ENCODE peak calls at places on chromosomes 4 and X, in nine cellular contexts. One of them, this sample, is unnamed.
A peak's percentile ranks its signal among the peaks of the same experiment; 100 is the strongest.

GRCh38 chr4:1718095-1718850 is 2.9 kb downstream of the TMEM129 start:
- DNase-seq in HFFc6: no peak
- DNase-seq in MCF 10A: no peak
- DNase-seq in H9: peak; percentile 22
- DNase-seq in astrocyte of the spinal cord: no peak
- DNase-seq in GM12864: no peak
- DNase-seq in GM06990: no peak
- DNase-seq in cardiac fibroblast: no peak
- DNase-seq in cardiac muscle cell: no peak
- DNase-seq in this sample: no peak

GRCh38 chrX:19687395-19687794 is 172.1 kb upstream of the MAP3K15 start:
- DNase-seq in HFFc6: no peak
- DNase-seq in MCF 10A: no peak
- DNase-seq in H9: no peak
- DNase-seq in astrocyte of the spinal cord: no peak
- DNase-seq in GM12864: no peak
- DNase-seq in GM06990: no peak
- DNase-seq in cardiac fibroblast: no peak
- DNase-seq in cardiac muscle cell: no peak
- DNase-seq in this sample: no peak

GRCh38 chr4:54745031-54745770 is 87.4 kb downstream of the KIT start:
- DNase-seq in HFFc6: no peak
- DNase-seq in MCF 10A: peak; percentile 5
- DNase-seq in H9: no peak
- DNase-seq in astrocyte of the spinal cord: peak; percentile 12
- DNase-seq in GM12864: no peak
- DNase-seq in GM06990: no peak
- DNase-seq in cardiac fibroblast: no peak
- DNase-seq in cardiac muscle cell: no peak
- DNase-seq in this sample: no peak

GRCh38 chrX:68072016-68072415 is 361.3 kb downstream of the OPHN1 start:
- DNase-seq in HFFc6: peak; percentile 1
- DNase-seq in MCF 10A: peak; percentile 37
- DNase-seq in H9: no peak
- DNase-seq in astrocyte of the spinal cord: peak; percentile 13
- DNase-seq in GM12864: no peak
- DNase-seq in GM06990: no peak
- DNase-seq in cardiac fibroblast: no peak
- DNase-seq in cardiac muscle cell: peak; percentile 0
- DNase-seq in this sample: no peak

GRCh38 chr4:88792268-88792781 is 94.7 kb upstream of the NAP1L5 start:
- DNase-seq in HFFc6: peak; percentile 83
- DNase-seq in MCF 10A: peak; percentile 77
- DNase-seq in H9: no peak
- DNase-seq in astrocyte of the spinal cord: peak; percentile 79
- DNase-seq in GM12864: no peak
- DNase-seq in GM06990: peak; percentile 15
- DNase-seq in cardiac fibroblast: peak; percentile 76
- DNase-seq in cardiac muscle cell: peak; percentile 88
- DNase-seq in this sample: no peak

GRCh38 chr4:87973283-87974169 is 2.0 kb upstream of the SPP1 start:
- DNase-seq in HFFc6: peak; percentile 94
- DNase-seq in MCF 10A: peak; percentile 70
- DNase-seq in H9: peak; percentile 58
- DNase-seq in astrocyte of the spinal cord: peak; percentile 89
- DNase-seq in GM12864: no peak
- DNase-seq in GM06990: no peak
- DNase-seq in cardiac fibroblast: peak; percentile 65
- DNase-seq in cardiac muscle cell: peak; percentile 65
- DNase-seq in this sample: peak; percentile 56

GRCh38 chr4:184444953-184445309 is 29.4 kb downstream of the IRF2 start:
- DNase-seq in HFFc6: no peak
- DNase-seq in MCF 10A: no peak
- DNase-seq in H9: no peak
- DNase-seq in astrocyte of the spinal cord: no peak
- DNase-seq in GM12864: no peak
- DNase-seq in GM06990: peak; percentile 49
- DNase-seq in cardiac fibroblast: no peak
- DNase-seq in cardiac muscle cell: no peak
- DNase-seq in this sample: no peak

GRCh38 chr4:152115121-152115520 is 354.3 kb upstream of the GATB start:
- DNase-seq in HFFc6: no peak
- DNase-seq in MCF 10A: no peak
- DNase-seq in H9: no peak
- DNase-seq in astrocyte of the spinal cord: no peak
- DNase-seq in GM12864: no peak
- DNase-seq in GM06990: no peak
- DNase-seq in cardiac fibroblast: no peak
- DNase-seq in cardiac muscle cell: no peak
- DNase-seq in this sample: no peak

GRCh38 chrX:102835504-102836146 is 101.4 kb upstream of the RAB40AL start:
- DNase-seq in HFFc6: peak; percentile 16
- DNase-seq in MCF 10A: peak; percentile 32
- DNase-seq in H9: peak; percentile 37
- DNase-seq in astrocyte of the spinal cord: peak; percentile 46
- DNase-seq in GM12864: no peak
- DNase-seq in GM06990: no peak
- DNase-seq in cardiac fibroblast: peak; percentile 57
- DNase-seq in cardiac muscle cell: peak; percentile 51
- DNase-seq in this sample: peak; percentile 13

GRCh38 chr4:139603576-139604387 is 47.8 kb upstream of the SETD7 start:
- DNase-seq in HFFc6: peak; percentile 58
- DNase-seq in MCF 10A: peak; percentile 80
- DNase-seq in H9: no peak
- DNase-seq in astrocyte of the spinal cord: peak; percentile 60
- DNase-seq in GM12864: peak; percentile 10
- DNase-seq in GM06990: no peak
- DNase-seq in cardiac fibroblast: peak; percentile 74
- DNase-seq in cardiac muscle cell: peak; percentile 74
- DNase-seq in this sample: peak; percentile 66

GRCh38 chrX:115968436-115969252 is 201.9 kb upstream of the AGTR2 start:
- DNase-seq in HFFc6: no peak
- DNase-seq in MCF 10A: peak; percentile 59
- DNase-seq in H9: peak; percentile 97
- DNase-seq in astrocyte of the spinal cord: peak; percentile 8
- DNase-seq in GM12864: peak; percentile 31
- DNase-seq in GM06990: peak; percentile 75
- DNase-seq in cardiac fibroblast: peak; percentile 76
- DNase-seq in cardiac muscle cell: peak; percentile 72
- DNase-seq in this sample: peak; percentile 46

GRCh38 chr4:89878611-89879010 is 16.0 kb upstream of the MMRN1 start:
- DNase-seq in HFFc6: no peak
- DNase-seq in MCF 10A: peak; percentile 17
- DNase-seq in H9: no peak
- DNase-seq in astrocyte of the spinal cord: no peak
- DNase-seq in GM12864: no peak
- DNase-seq in GM06990: no peak
- DNase-seq in cardiac fibroblast: no peak
- DNase-seq in cardiac muscle cell: peak; percentile 18
- DNase-seq in this sample: no peak

GRCh38 chrX:130770615-130771014 is 132.4 kb downstream of the ENOX2 start:
- DNase-seq in HFFc6: peak; percentile 78
- DNase-seq in MCF 10A: peak; percentile 64
- DNase-seq in H9: no peak
- DNase-seq in astrocyte of the spinal cord: peak; percentile 77
- DNase-seq in GM12864: no peak
- DNase-seq in GM06990: no peak
- DNase-seq in cardiac fibroblast: peak; percentile 78
- DNase-seq in cardiac muscle cell: peak; percentile 75
- DNase-seq in this sample: no peak

GRCh38 chr4:112082954-112083586 is 62.2 kb upstream of the FAM241A start:
- DNase-seq in HFFc6: peak; percentile 72
- DNase-seq in MCF 10A: peak; percentile 96
- DNase-seq in H9: no peak
- DNase-seq in astrocyte of the spinal cord: peak; percentile 75
- DNase-seq in GM12864: no peak
- DNase-seq in GM06990: no peak
- DNase-seq in cardiac fibroblast: peak; percentile 73
- DNase-seq in cardiac muscle cell: peak; percentile 64
- DNase-seq in this sample: no peak

GRCh38 chrX:40314070-40314469 is 216.3 kb upstream of the BCOR start:
- DNase-seq in HFFc6: no peak
- DNase-seq in MCF 10A: no peak
- DNase-seq in H9: peak; percentile 71
- DNase-seq in astrocyte of the spinal cord: no peak
- DNase-seq in GM12864: no peak
- DNase-seq in GM06990: no peak
- DNase-seq in cardiac fibroblast: no peak
- DNase-seq in cardiac muscle cell: peak; percentile 3
- DNase-seq in this sample: no peak

GRCh38 chrX:12702509-12703091 is 88.6 kb upstream of the PRPS2 start:
- DNase-seq in HFFc6: no peak
- DNase-seq in MCF 10A: peak; percentile 39
- DNase-seq in H9: no peak
- DNase-seq in astrocyte of the spinal cord: no peak
- DNase-seq in GM12864: no peak
- DNase-seq in GM06990: no peak
- DNase-seq in cardiac fibroblast: no peak
- DNase-seq in cardiac muscle cell: peak; percentile 14
- DNase-seq in this sample: peak; percentile 40

GRCh38 chr4:121707344-121707743 is 10.6 kb upstream of the ANXA5 start:
- DNase-seq in HFFc6: no peak
- DNase-seq in MCF 10A: no peak
- DNase-seq in H9: no peak
- DNase-seq in astrocyte of the spinal cord: no peak
- DNase-seq in GM12864: no peak
- DNase-seq in GM06990: no peak
- DNase-seq in cardiac fibroblast: no peak
- DNase-seq in cardiac muscle cell: no peak
- DNase-seq in this sample: no peak

DNA sequence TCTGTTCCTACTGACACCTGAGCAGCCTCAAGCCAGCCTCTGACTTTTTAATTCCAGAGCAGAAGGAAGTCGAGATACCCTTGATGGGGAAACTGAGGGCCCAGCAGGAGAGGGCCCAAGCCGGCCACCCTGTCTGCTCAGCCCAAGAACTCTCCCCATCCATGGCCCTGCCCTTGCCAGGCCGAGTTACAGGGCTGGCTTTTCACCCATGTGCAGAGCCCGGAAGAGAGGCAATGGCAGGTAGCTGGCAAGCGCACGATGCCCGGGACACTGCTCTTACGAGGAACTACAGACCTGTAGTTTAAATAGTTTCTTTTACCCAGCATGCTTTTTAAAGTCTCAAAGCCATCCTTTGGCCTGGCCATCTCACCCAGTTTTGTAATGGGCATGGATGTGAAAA is 79.9 kb downstream of the MTMR1 start:
- DNase-seq in HFFc6: no peak
- DNase-seq in MCF 10A: no peak
- DNase-seq in H9: no peak
- DNase-seq in astrocyte of the spinal cord: no peak
- DNase-seq in GM12864: no peak
- DNase-seq in GM06990: no peak
- DNase-seq in cardiac fibroblast: no peak
- DNase-seq in cardiac muscle cell: no peak
- DNase-seq in this sample: no peak
- TF ChIP-seq CTCF in HFFc6: no peak
- TF ChIP-seq CTCF in MCF 10A: no peak
- TF ChIP-seq CTCF in H9: no peak
- TF ChIP-seq CTCF in astrocyte of the spinal cord: no peak
- TF ChIP-seq CTCF in GM12864: no peak
- TF ChIP-seq CTCF in GM06990: no peak
- TF ChIP-seq CTCF in cardiac fibroblast: no peak
- TF ChIP-seq CTCF in cardiac muscle cell: no peak
- TF ChIP-seq CTCF in this sample: no peak

DNA sequence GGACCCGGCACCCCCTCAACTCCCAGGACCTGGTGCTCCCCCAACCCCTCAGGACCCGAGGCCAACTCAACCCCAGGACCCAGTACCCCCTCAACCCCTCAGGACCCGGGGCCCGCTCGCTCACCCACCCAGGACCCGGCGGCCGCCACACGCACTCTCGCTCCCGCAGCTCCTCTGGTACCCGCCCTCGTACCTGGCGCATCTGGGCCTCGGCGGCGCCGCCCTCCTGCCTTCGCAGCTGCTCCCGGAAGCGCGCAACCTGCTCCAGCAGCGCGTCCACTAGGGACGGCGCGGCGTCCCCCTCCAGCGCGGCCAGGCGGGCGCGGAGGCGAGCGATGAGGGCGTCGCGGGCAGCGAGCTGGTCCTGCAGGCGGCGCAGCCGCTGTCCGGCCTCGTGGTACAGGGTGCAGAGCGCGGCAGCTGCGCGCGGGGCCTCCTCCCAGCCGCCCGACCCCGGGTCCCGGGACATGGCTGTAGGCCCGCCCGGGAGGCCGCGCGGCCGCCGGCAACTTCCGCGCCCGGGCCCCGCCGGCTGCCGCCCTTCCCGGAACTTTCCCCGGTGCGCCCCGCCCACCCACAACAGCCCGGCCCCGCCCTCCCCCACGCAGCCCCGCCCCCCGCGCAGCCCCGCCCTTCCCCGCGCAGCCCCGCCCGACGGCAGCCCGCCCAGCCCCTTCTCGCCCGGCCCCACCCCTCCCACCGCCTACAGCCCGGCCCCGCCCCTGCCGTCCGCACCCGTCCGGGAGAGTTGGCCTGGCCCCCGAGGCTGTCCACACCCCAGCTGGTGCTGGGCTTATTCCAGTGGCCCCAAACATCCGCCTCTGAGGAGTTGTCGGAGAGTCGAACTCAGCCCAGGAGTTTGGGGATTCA is at the start of gene TNIP2:
- DNase-seq in HFFc6: peak; percentile 64
- DNase-seq in MCF 10A: peak; percentile 80
- DNase-seq in H9: peak; percentile 87
- DNase-seq in astrocyte of the spinal cord: peak; percentile 67
- DNase-seq in GM12864: peak; percentile 26
- DNase-seq in GM06990: peak; percentile 83
- DNase-seq in cardiac fibroblast: peak; percentile 92
- DNase-seq in cardiac muscle cell: peak; percentile 91
- DNase-seq in this sample: peak; percentile 74
- TF ChIP-seq CTCF in HFFc6: peak; percentile 67
- TF ChIP-seq CTCF in MCF 10A: no peak
- TF ChIP-seq CTCF in H9: peak; percentile 45
- TF ChIP-seq CTCF in astrocyte of the spinal cord: no peak
- TF ChIP-seq CTCF in GM12864: peak; percentile 15
- TF ChIP-seq CTCF in GM06990: no peak
- TF ChIP-seq CTCF in cardiac fibroblast: peak; percentile 13
- TF ChIP-seq CTCF in cardiac muscle cell: peak; percentile 26
- TF ChIP-seq CTCF in this sample: no peak

DNA sequence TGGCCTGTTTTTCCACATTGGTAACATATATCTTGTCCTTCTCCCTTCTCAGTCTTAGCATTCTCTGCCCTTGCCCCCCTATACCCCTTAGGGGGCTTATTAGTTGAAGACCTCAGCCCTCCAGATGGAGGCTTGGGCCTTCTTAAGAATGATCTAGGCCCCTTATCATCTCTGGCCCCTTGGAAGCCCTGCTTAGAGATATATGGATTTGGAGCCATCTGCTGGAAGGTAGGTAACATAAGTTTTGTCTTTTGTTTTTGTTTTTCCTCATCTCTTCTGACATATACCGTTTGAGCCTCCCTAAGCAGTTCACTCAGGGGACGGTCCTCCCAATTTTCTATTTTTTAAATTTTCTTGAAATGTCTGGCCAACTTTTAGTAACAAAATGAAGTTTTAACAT is 48.3 kb upstream of the NAP1L2 start:
- DNase-seq in HFFc6: no peak
- DNase-seq in MCF 10A: peak; percentile 31
- DNase-seq in H9: no peak
- DNase-seq in astrocyte of the spinal cord: no peak
- DNase-seq in GM12864: no peak
- DNase-seq in GM06990: no peak
- DNase-seq in cardiac fibroblast: no peak
- DNase-seq in cardiac muscle cell: no peak
- DNase-seq in this sample: no peak
- TF ChIP-seq CTCF in HFFc6: peak; percentile 19
- TF ChIP-seq CTCF in MCF 10A: peak; percentile 26
- TF ChIP-seq CTCF in H9: peak; percentile 56
- TF ChIP-seq CTCF in astrocyte of the spinal cord: no peak
- TF ChIP-seq CTCF in GM12864: no peak
- TF ChIP-seq CTCF in GM06990: peak; percentile 36
- TF ChIP-seq CTCF in cardiac fibroblast: no peak
- TF ChIP-seq CTCF in cardiac muscle cell: no peak
- TF ChIP-seq CTCF in this sample: no peak

GRCh38 chr4:101169044-101170014 is 178.0 kb downstream of the PPP3CA start:
- DNase-seq in HFFc6: peak; percentile 63
- DNase-seq in MCF 10A: peak; percentile 85
- DNase-seq in H9: peak; percentile 80
- DNase-seq in astrocyte of the spinal cord: peak; percentile 58
- DNase-seq in GM12864: peak; percentile 49
- DNase-seq in GM06990: peak; percentile 7
- DNase-seq in cardiac fibroblast: peak; percentile 78
- DNase-seq in cardiac muscle cell: peak; percentile 80
- DNase-seq in this sample: peak; percentile 65
- TF ChIP-seq CTCF in HFFc6: peak; percentile 86
- TF ChIP-seq CTCF in MCF 10A: peak; percentile 44
- TF ChIP-seq CTCF in H9: peak; percentile 94
- TF ChIP-seq CTCF in astrocyte of the spinal cord: peak; percentile 69
- TF ChIP-seq CTCF in GM12864: peak; percentile 82
- TF ChIP-seq CTCF in GM06990: peak; percentile 75
- TF ChIP-seq CTCF in cardiac fibroblast: peak; percentile 83
- TF ChIP-seq CTCF in cardiac muscle cell: peak; percentile 81
- TF ChIP-seq CTCF in this sample: peak; percentile 68